ENCODE peak calls at places on chromosomes 2 and 18, in five cellular contexts. I is K562, K is HCT116, Y is HepG2, E is GM12878. J is an unnamed sample.

GRCh38 chr2:38603402-38604265 is 906 bp upstream of the HNRNPLL start:
- DNase-seq in K (peak), E (no peak), Y (peak), I (peak), J (peak)

GRCh38 chr2:10243926-10244270 is 58.8 kb upstream of the HPCAL1 start:
- DNase-seq in E (no peak), I (no peak), Y (no peak), K (no peak), J (no peak)

GRCh38 chr2:69083126-69083733 is 70.3 kb downstream of the ANTXR1 start:
- DNase-seq in Y (peak), I (no peak), K (no peak), E (no peak), J (no peak)

GRCh38 chr2:71333619-71334018 is 2.0 kb downstream of the ZNF638 start:
- DNase-seq in I (no peak), K (no peak), Y (no peak), E (no peak), J (no peak)

GRCh38 chr2:61962095-61962984 is 56.9 kb downstream of the COMMD1 start:
- DNase-seq in Y (no peak), K (no peak), I (no peak), E (no peak), J (no peak)

GRCh38 chr18:2589345-2590060 is 18.1 kb downstream of the NDC80 start:
- DNase-seq in E (no peak), I (no peak), K (peak), Y (peak), J (no peak)

GRCh38 chr2:48529189-48529588 is 765 bp upstream of the STON1 start:
- DNase-seq in I (no peak), Y (no peak), K (no peak), E (no peak), J (no peak)

GRCh38 chr2:47309952-47310800 is 92.8 kb upstream of the MSH2 start:
- DNase-seq in Y (peak), E (peak), K (no peak), I (peak), J (no peak)

GRCh38 chr2:98461650-98462049 is 17.0 kb downstream of the INPP4A start:
- DNase-seq in K (no peak), E (no peak), I (no peak), Y (no peak), J (no peak)

GRCh38 chr2:240427729-240428128 is 7.7 kb upstream of the GPC1 start:
- DNase-seq in I (no peak), K (no peak), E (no peak), Y (no peak), J (no peak)

GRCh38 chr2:166127217-166128155 is at the start of gene SCN1A:
- DNase-seq in I (peak), E (no peak), Y (peak), K (peak), J (no peak)

GRCh38 chr2:28566441-28567075 is 70.7 kb downstream of the PLB1 start:
- DNase-seq in E (peak), K (peak), I (peak), Y (peak), J (peak)

GRCh38 chr18:25992566-25992965 is 97.8 kb downstream of the SS18 start:
- DNase-seq in I (no peak), K (no peak), Y (no peak), E (no peak), J (no peak)

GRCh38 chr2:36173760-36174362 is 181.7 kb upstream of the CRIM1 start:
- DNase-seq in K (no peak), I (no peak), Y (peak), E (no peak), J (no peak)

GRCh38 chr2:36178384-36178783 is 177.2 kb upstream of the CRIM1 start:
- DNase-seq in K (no peak), Y (no peak), E (no peak), I (no peak), J (no peak)

GRCh38 chr2:36174920-36175319 is 180.7 kb upstream of the CRIM1 start:
- DNase-seq in K (no peak), Y (no peak), E (no peak), I (no peak), J (no peak)

GRCh38 chr2:36172828-36173227 is 182.8 kb upstream of the CRIM1 start:
- DNase-seq in K (no peak), Y (no peak), I (no peak), E (no peak), J (no peak)

GRCh38 chr2:36177282-36177681 is 178.3 kb upstream of the CRIM1 start:
- DNase-seq in E (no peak), I (no peak), K (no peak), Y (no peak), J (no peak)
- TF ChIP-seq SRF in E (no peak), I (no peak), K (no peak), Y (no peak), J (no peak)

DNA sequence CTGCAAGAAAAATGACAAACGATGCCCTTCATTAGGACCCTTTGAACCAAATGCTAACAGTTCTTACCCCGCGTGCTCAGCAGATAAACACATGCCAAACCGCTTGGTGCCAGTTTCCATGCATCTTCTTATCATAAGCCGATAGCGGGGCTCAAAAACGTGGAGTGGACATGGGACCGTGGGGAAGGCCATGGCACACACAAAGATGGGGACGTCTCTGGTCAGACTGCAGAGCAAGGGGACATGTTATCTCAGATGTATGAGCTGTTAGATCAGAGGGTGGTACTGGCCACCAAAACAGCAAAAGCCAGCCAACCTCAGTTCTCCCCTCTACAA is 28.2 kb downstream of the LONRF2 start:
- DNase-seq in Y (no peak), K (no peak), I (no peak), E (no peak), J (no peak)
- TF ChIP-seq SRF in Y (no peak), K (no peak), I (no peak), E (no peak), J (no peak)

GRCh38 chr2:95295376-95295775 is 1.8 kb upstream of the KCNIP3 start:
- DNase-seq in K (no peak), E (no peak), Y (no peak), I (no peak), J (no peak)

GRCh38 chr2:95297639-95298395 is 670 bp downstream of the KCNIP3 start:
- DNase-seq in K (no peak), Y (no peak), E (no peak), I (no peak), J (no peak)

GRCh38 chr2:95298471-95299111 is 1.4 kb downstream of the KCNIP3 start:
- DNase-seq in K (no peak), I (no peak), E (no peak), Y (no peak), J (no peak)

GRCh38 chr2:95296036-95296435 is 1.1 kb upstream of the KCNIP3 start:
- DNase-seq in K (no peak), E (no peak), I (no peak), Y (no peak), J (no peak)

DNA sequence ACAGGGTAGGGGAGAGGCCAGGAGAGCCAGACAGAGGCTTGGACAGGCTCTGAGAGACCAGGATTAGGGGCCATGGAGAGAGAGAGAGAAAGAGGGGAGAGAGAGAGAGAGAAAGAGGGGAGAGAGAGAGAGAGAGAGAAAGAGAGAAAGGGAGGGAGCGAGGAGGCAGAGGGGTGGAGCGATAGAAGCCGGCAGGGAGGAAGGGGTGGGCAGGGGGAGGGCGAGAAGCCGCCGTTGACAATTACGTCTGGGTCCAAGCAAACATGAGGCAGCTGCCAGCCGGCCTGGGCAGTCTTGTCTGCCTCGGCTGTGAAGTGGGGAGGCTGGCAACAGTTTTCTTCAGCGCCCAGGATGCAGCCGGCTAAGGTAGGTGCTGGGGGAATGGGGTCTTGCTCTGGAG is at the start of gene KCNIP3:
- DNase-seq in Y (no peak), E (no peak), K (no peak), I (no peak), J (no peak)
- TF ChIP-seq SRF in Y (no peak), E (no peak), K (no peak), I (no peak), J (no peak)

GRCh38 chr2:83567551-83567950 is 891.5 kb downstream of the SUCLG1 start:
- DNase-seq in E (no peak), I (no peak), K (no peak), Y (no peak), J (no peak)

GRCh38 chr2:83565231-83566025 is 893.7 kb downstream of the SUCLG1 start:
- DNase-seq in E (no peak), I (no peak), Y (no peak), K (no peak), J (no peak)

GRCh38 chr2:83561592-83561991 is 897.5 kb downstream of the SUCLG1 start:
- DNase-seq in K (no peak), E (no peak), Y (no peak), I (no peak), J (no peak)
- TF ChIP-seq SRF in K (no peak), E (no peak), Y (no peak), I (no peak), J (no peak)

GRCh38 chr2:191530618-191531017 is 147.3 kb upstream of the NABP1 start:
- DNase-seq in I (no peak), E (no peak), K (no peak), Y (no peak), J (no peak)
- TF ChIP-seq SRF in I (no peak), E (no peak), K (no peak), Y (no peak), J (no peak)

GRCh38 chr2:149594411-149594810 is 6.8 kb upstream of the MMADHC start:
- DNase-seq in I (no peak), E (no peak), K (no peak), Y (no peak), J (no peak)
- TF ChIP-seq SRF in I (no peak), E (no peak), K (no peak), Y (no peak), J (no peak)

DNA sequence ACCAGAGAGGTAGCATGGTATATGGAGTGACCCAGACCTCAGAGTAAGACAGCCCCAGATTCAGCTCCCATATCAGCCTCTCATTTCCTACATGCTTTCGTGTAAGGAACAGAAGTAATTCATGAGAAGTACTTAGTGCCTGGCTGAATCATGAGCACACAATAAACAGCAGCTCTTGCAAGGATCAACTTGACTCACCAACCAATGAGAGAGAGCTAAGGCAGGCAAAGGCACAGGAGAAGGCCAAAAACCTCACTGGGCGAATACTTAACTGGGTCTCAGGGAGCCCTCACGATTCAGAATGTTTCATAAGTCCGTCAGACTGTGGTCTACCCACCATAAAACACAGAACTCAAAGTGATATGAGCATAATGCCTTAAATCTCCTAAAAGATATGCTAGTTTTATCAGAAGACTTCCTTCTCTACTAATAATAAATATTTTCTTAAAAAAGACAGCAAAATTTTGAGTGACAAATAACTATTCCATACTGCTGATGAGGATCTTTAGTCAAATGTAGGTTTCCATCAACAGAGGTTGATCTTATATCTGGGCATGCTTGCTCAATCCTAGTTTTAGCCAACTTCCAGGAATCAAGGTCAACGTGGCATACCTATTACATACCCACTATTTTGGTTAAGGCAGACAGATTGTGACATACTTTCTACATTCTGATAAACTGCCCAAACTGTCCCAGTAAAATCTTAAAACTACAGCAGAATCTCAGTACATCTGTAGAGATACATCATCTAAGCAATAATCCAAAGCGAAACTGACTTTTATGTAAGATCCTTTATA is 34.9 kb downstream of the IMMT start:
- DNase-seq in I (no peak), Y (no peak), E (no peak), K (no peak), J (no peak)
- TF ChIP-seq SRF in I (no peak), Y (no peak), E (no peak), K (no peak), J (no peak)

GRCh38 chr18:37889963-37890362 is 324.4 kb upstream of the CELF4 start:
- DNase-seq in K (no peak), E (no peak), Y (no peak), I (no peak), J (no peak)
- TF ChIP-seq SRF in K (no peak), E (no peak), Y (no peak), I (no peak), J (no peak)

DNA sequence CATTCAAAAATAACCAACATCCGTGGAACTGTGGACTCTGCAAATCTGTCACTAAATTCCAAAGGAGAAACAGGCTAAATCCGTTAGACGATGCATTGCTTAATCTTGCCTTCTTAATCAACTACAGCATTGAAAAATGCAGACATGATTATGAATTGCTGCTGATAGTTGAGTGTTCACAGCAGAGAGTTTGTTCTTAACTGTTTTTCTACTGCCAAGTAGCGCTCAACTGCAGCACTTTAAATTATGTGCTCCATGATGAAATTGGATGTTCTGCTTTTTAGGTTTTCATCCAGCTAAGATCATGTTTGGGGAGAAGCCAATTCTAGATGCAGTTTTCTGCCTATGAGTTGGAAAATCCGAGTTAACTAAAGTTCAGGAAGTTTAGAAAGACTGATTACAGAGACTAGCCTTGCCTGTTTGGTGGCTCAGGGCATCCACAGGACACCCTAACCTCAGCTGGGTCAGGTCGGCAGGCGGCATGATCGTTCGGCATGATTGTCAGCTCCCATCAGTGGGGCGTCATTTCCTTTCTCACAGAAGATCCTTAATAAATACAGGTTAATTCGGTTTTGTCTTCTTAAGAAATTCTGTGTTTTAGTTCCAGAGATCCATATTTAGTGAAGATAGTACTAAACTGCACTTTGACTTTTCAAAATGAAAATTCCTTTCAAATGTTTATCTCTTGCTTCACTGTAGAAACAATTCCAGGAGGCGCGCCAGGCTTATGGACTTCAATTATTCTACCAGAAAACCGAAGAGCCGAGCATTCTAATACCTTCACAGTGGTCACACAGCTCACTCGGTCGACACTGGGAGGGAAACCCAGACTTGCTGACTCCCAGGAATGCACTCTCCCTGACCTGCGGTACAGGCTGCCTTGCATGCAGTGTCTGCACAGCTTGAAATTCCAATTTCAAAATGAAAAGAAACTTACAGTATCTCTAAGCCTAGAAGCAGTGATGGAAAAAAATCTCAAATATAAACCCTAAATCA is 119.6 kb upstream of the PIEZO2 start:
- DNase-seq in K (no peak), Y (no peak), E (no peak), I (no peak), J (no peak)
- TF ChIP-seq SRF in K (no peak), Y (no peak), E (no peak), I (no peak), J (no peak)